ENCODE peak calls at places on chromosomes 4 and X, in four cellular contexts. T is H54, G is Peyer's patch, L is heart left ventricle. O is an unnamed sample.
A peak's percentile ranks its signal among the peaks of the same experiment; 100 is the strongest.

GRCh38 chr4:148071009-148071408 is 339.1 kb downstream of the ARHGAP10 start:
- DNase-seq in T (no peak), G (no peak), L (no peak), O (no peak)

GRCh38 chr4:28799696-28800095 is 1920.5 kb upstream of the PCDH7 start:
- DNase-seq in T (no peak), G (no peak), L (no peak), O (no peak)

GRCh38 chrX:71616672-71617529 is 1.4 kb downstream of the CXCR3 start:
- DNase-seq in T (no peak), G (peak; percentile 88), L (no peak), O (peak; percentile 81)

GRCh38 chr4:132587626-132588025 is 561.5 kb upstream of the PCDH10 start:
- DNase-seq in T (no peak), G (no peak), L (no peak), O (no peak)

GRCh38 chrX:105874790-105875189 is 52.5 kb downstream of the NRK start:
- DNase-seq in T (no peak), G (no peak), L (no peak), O (no peak)

GRCh38 chrX:39645059-39645895 is 452.5 kb downstream of the BCOR start:
- DNase-seq in T (no peak), G (peak; percentile 48), L (peak; percentile 76), O (peak; percentile 20)

GRCh38 chr4:15657366-15657765 is 2.2 kb upstream of the FBXL5 start:
- DNase-seq in T (no peak), G (no peak), L (no peak), O (no peak)

GRCh38 chr4:21517460-21517859 is 431.1 kb downstream of the KCNIP4 start:
- DNase-seq in T (no peak), G (no peak), L (no peak), O (no peak)

GRCh38 chrX:44935640-44936039 is 62.7 kb downstream of the KDM6A start:
- DNase-seq in T (no peak), G (no peak), L (no peak), O (no peak)

GRCh38 chrX:57156397-57157049 is 19.3 kb upstream of the SPIN2A start:
- DNase-seq in T (no peak), G (peak; percentile 50), L (no peak), O (peak; percentile 53)

GRCh38 chr4:118033148-118034060 is 882 bp upstream of the NDST3 start:
- DNase-seq in T (peak; percentile 38), G (peak; percentile 57), L (peak; percentile 63), O (peak; percentile 69)

GRCh38 chr4:37385424-37385823 is 140.9 kb downstream of the NWD2 start:
- DNase-seq in T (no peak), G (no peak), L (no peak), O (no peak)

GRCh38 chrX:105765691-105766090 is 56.6 kb upstream of the NRK start:
- DNase-seq in T (no peak), G (no peak), L (no peak), O (no peak)

DNA sequence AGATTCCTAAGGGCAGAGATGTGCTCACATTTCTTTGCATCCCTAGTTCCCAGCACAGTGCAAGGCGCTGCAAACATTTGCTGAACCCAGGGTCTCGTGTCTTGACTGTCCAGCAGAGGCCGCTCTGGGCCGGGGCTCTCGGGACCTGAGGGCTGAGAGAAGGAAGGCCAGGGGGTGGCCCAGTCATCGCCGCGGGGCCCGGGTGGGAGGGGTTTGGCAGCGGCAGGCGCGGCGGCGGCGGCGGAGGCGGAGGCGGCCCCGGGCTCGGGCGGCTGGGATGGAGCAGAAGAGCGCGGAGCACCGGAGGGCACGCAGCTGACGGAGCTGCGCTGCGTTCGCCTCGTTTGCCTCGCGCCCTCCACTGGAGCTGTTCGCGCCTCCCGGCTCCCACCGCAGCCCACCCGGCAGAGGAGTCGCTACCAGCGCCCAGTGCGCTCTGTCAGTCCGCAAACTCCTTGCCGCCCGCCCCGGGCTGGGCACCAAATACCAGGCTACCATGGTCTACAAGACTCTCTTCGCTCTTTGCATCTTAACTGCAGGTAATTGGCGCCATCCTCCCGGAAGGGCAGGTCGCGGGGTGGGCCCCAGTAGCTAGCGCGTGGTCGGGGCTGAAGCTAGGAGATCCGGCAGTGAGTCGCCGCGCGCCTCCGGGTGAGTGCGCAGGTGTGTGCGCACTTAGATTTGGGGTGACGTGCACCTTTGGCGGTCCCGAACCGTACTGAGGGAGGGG is at the start of gene PARM1:
- DNase-seq in T (no peak), G (peak; percentile 91), L (peak; percentile 95), O (peak; percentile 97)
- TF ChIP-seq POLR2A in T (no peak), G (peak; percentile 26), L (peak; percentile 26), O (peak; percentile 79)

DNA sequence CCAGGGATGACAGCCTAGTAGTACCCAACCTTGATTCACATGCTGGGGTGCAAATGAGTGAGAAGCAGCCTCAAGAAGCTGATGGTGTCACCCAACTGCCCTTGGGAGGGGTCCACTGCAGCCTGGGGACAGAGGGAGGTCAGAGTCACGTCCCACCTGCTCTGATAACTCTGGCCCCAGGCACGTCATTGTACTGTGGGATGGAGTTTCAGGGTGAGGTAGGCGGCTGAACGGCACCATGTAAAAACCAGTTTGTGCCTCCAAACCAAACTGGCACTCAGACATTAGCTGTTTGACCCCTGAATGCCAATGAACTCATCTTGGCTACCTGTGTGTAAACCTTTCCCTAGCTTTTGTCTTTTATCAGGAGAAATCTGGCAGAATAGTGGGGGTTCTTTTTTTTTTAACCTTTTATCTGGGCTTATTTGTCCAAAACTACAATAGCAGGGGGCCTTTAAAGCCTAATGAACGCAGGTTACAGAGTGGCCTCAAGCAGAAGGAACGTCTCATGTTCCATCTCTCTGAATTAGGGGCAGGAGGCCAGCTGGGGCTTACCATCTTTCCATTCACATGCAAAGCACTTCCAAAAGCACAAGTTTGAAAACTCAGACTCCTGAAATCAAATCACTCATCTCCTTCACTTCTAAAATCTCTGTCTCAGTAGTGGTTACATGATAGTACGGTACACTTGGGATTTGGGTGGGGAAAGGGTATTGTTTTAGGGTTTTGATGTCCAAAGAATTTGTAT is 89.4 kb downstream of the IRF2 start:
- DNase-seq in T (no peak), G (no peak), L (no peak), O (no peak)
- TF ChIP-seq POLR2A in T (no peak), G (no peak), L (no peak), O (no peak)

DNA sequence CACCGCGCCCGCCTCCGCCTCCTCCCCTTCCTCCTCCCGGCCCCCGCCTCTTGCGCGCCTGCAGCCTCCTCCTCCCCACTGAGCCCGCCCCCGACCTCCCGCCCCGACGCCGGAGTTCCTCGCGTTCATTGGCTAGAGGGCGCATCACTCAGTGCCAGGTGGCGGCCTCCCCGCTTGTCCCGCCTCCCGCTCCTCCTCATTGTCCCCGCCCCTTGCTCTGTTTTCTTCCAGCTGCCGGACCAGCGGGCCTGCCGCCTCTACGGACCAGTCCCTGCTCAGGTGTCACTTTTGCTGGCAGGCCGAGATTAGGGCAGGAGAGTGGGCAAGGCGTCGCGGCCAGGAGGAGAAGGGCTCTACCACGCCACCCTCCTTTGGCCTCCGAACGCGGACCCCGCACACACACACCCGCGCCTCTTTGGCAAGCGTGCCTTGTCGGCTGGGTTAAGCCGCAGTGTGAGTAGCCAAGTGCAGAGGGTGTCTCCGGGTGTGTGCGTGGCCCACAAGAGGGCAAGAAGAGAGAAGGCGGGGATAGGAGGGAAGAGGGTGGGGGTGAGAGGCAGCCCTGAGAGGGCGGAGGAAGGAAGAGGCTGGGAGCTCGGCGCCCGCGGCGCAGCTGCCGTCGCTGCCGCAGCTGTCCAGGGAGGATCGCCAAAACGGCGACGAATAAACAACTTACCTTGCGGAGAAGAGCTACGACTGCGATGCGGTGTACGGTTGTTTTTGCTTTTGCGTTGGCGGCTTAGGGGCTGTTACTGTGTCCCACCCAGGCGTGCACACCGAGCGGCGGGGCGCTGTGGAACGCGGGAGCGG is 436 bp upstream of the PPP3CA start:
- DNase-seq in T (peak; percentile 64), G (peak; percentile 100), L (peak; percentile 100), O (peak; percentile 100)
- TF ChIP-seq POLR2A in T (peak; percentile 67), G (peak; percentile 88), L (no peak), O (peak; percentile 98)

GRCh38 chrX:21940356-21940829 is at the start of gene SMS:
- DNase-seq in T (no peak), G (peak; percentile 81), L (peak; percentile 84), O (peak; percentile 81)
- TF ChIP-seq POLR2A in T (peak; percentile 76), G (no peak), L (no peak), O (peak; percentile 39)

DNA sequence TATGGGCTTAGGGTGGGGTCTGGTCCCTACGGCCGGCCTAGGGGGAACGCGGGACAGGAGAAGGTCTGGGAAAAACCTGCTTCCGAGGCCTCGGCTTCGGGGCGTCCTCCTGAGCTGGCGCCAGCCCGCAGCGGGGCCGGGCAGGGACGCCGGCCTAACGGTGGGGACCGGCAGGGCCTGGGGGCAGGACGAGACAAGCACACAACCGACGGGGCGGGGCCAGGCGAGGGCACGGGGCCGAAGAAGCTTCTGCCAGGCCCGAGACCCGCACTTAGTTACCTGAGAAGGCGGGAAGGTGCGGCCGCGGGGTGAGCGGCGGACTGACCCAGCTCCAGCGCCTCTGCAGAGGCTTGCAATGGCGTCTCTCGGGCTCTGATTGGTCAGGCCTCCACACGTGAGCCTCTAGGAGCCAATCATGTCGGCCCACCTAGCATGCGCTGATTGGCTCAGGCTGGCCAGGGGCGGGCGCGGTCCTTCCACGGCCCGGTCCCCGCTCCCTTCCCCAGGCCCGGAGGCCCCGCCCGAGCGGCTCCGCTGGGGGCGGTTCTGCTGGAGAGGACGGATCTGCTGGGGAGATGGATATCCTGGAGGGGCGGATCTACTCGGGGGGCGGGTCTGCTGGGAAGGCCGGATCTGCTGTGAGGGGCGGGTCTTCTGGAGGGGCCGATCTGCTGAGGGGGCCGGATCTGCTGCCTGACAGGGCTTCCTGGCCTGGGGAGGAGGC is 44.3 kb downstream of the CPLX1 start:
- DNase-seq in T (peak; percentile 92), G (peak; percentile 99), L (peak; percentile 99), O (peak; percentile 99)
- TF ChIP-seq POLR2A in T (peak; percentile 84), G (peak; percentile 93), L (peak; percentile 93), O (peak; percentile 93)

DNA sequence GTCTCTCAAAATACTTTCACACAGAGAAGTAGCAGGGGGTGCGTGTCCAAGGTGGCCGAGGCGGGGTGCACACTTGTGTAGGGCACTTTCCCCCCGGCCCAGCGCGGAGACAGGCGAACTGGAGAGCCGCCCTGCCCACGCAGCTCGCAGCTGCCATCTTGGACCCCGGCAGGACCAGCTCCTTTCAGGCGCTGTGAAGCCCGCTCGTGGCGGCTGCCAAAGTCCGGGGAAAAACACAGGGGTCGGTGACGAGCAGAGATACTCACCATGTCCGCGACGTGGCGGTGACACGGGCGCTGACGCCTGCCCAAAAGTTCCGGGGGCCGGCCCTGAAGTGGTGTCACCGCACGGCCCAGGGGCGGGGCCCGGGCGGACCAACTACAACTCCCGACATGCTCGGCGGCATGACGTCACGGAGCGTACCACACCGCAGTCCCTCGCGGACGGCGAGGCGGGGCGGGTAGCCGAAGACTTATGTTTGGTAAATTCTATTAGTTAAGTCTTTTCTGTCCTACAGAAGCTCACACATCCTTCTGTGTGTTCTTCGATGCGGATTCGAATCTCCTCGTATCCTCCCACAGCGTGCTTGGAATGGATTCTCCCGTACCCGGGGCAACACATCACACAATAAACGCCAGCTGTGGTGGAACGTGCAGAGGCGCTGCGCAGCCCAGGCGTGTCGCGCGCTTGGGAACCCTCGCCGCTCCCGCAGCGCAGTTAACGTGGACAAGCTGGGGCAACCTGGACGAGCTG is at the start of gene UFSP2:
- DNase-seq in T (peak; percentile 71), G (peak; percentile 95), L (peak; percentile 94), O (peak; percentile 90)
- TF ChIP-seq POLR2A in T (peak; percentile 56), G (peak; percentile 56), L (no peak), O (peak; percentile 75)

O was measured in transverse colon.